ENCODE peak calls at places on chromosomes 12 and 14, in nine cellular contexts. One of them, this sample, is unnamed. For H3K9me3, the result is how much of the 10 kb centered on the place peaks cover.

GRCh38 chr14:25049127-25049558 is 804 bp downstream of the STXBP6 start:
- DNase-seq in fibroblast of lung: peak
- DNase-seq in DND-41: no peak
- DNase-seq in PC-9: no peak
- DNase-seq in heart right ventricle: peak
- DNase-seq in left ventricle myocardium inferior: no peak
- DNase-seq in IMR-90: no peak
- DNase-seq in cardiac muscle cell: no peak
- DNase-seq in SK-N-SH: peak
- DNase-seq in this sample: no peak

GRCh38 chr12:49057888-49058287 is 2.7 kb downstream of the KMT2D start:
- DNase-seq in heart right ventricle: no peak
- DNase-seq in PC-9: no peak
- DNase-seq in DND-41: no peak
- DNase-seq in SK-N-SH: peak
- DNase-seq in IMR-90: no peak
- DNase-seq in fibroblast of lung: no peak
- DNase-seq in cardiac muscle cell: no peak
- DNase-seq in left ventricle myocardium inferior: no peak
- DNase-seq in this sample: no peak

GRCh38 chr12:130965214-130965613 is 11.5 kb downstream of the ADGRD1 start:
- DNase-seq in heart right ventricle: no peak
- DNase-seq in left ventricle myocardium inferior: no peak
- DNase-seq in DND-41: no peak
- DNase-seq in PC-9: no peak
- DNase-seq in cardiac muscle cell: no peak
- DNase-seq in fibroblast of lung: no peak
- DNase-seq in SK-N-SH: no peak
- DNase-seq in IMR-90: no peak
- DNase-seq in this sample: no peak

GRCh38 chr12:95674088-95674595 is 116.4 kb downstream of the NTN4 start:
- DNase-seq in SK-N-SH: no peak
- DNase-seq in DND-41: no peak
- DNase-seq in PC-9: no peak
- DNase-seq in left ventricle myocardium inferior: no peak
- DNase-seq in IMR-90: no peak
- DNase-seq in fibroblast of lung: no peak
- DNase-seq in cardiac muscle cell: no peak
- DNase-seq in heart right ventricle: no peak
- DNase-seq in this sample: no peak

GRCh38 chr12:51076235-51076930 is 7.0 kb downstream of the CSRNP2 start:
- DNase-seq in PC-9: no peak
- DNase-seq in cardiac muscle cell: no peak
- DNase-seq in DND-41: peak
- DNase-seq in left ventricle myocardium inferior: no peak
- DNase-seq in SK-N-SH: no peak
- DNase-seq in IMR-90: no peak
- DNase-seq in fibroblast of lung: no peak
- DNase-seq in heart right ventricle: no peak
- DNase-seq in this sample: no peak

GRCh38 chr14:68222726-68223125 is 403.1 kb downstream of the RAD51B start:
- DNase-seq in fibroblast of lung: no peak
- DNase-seq in left ventricle myocardium inferior: no peak
- DNase-seq in PC-9: no peak
- DNase-seq in cardiac muscle cell: no peak
- DNase-seq in DND-41: no peak
- DNase-seq in SK-N-SH: no peak
- DNase-seq in heart right ventricle: no peak
- DNase-seq in IMR-90: no peak
- DNase-seq in this sample: no peak

GRCh38 chr12:101707131-101707782 is 9.8 kb downstream of the CHPT1 start:
- DNase-seq in IMR-90: peak
- DNase-seq in PC-9: no peak
- DNase-seq in SK-N-SH: no peak
- DNase-seq in heart right ventricle: no peak
- DNase-seq in DND-41: no peak
- DNase-seq in fibroblast of lung: no peak
- DNase-seq in cardiac muscle cell: no peak
- DNase-seq in left ventricle myocardium inferior: no peak
- DNase-seq in this sample: no peak

GRCh38 chr14:53355581-53356112 is 202.5 kb upstream of the DDHD1 start:
- DNase-seq in left ventricle myocardium inferior: no peak
- DNase-seq in SK-N-SH: no peak
- DNase-seq in DND-41: peak
- DNase-seq in IMR-90: peak
- DNase-seq in PC-9: peak
- DNase-seq in heart right ventricle: no peak
- DNase-seq in fibroblast of lung: peak
- DNase-seq in cardiac muscle cell: peak
- DNase-seq in this sample: no peak

GRCh38 chr12:109767991-109768900 is 54.6 kb downstream of the FAM222A start:
- DNase-seq in SK-N-SH: peak
- DNase-seq in cardiac muscle cell: no peak
- DNase-seq in IMR-90: no peak
- DNase-seq in PC-9: no peak
- DNase-seq in DND-41: no peak
- DNase-seq in left ventricle myocardium inferior: no peak
- DNase-seq in fibroblast of lung: no peak
- DNase-seq in heart right ventricle: no peak
- DNase-seq in this sample: no peak

GRCh38 chr14:75568791-75569190 is 9.6 kb upstream of the FLVCR2 start:
- DNase-seq in left ventricle myocardium inferior: no peak
- DNase-seq in DND-41: no peak
- DNase-seq in fibroblast of lung: no peak
- DNase-seq in IMR-90: no peak
- DNase-seq in SK-N-SH: no peak
- DNase-seq in heart right ventricle: no peak
- DNase-seq in PC-9: peak
- DNase-seq in cardiac muscle cell: no peak
- DNase-seq in this sample: no peak

GRCh38 chr12:96448287-96448686 is 41.1 kb upstream of the CFAP54 start:
- DNase-seq in PC-9: peak
- DNase-seq in SK-N-SH: no peak
- DNase-seq in cardiac muscle cell: no peak
- DNase-seq in IMR-90: peak
- DNase-seq in left ventricle myocardium inferior: no peak
- DNase-seq in heart right ventricle: no peak
- DNase-seq in fibroblast of lung: peak
- DNase-seq in DND-41: no peak
- DNase-seq in this sample: peak

DNA sequence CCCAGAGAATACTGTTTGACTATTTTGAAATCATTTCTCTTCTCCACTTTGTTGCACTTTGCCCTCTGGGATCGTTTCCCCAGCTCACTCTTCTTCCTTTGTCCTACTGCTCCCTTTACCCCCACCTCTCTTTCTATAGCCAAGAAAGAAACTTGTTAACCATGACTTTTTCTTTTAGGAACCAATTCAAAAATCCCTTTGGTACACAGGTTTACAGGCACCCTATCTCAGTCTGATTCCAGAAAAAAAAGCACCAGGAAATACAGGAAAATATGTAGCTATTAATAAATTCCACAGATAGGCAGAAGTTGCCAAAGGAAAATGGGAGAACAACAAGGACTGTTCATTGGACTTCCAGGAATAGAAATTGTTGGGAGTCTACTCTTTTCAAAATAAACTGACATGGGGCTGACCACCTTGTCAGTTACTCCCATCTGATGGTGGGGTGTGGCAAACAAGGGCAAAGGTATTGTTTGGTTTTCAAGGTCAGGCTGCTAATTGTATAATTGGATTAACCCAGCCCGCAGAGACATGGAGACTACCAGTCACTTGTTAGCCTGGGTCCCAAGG is 82.4 kb downstream of the CRADD start:
- DNase-seq in DND-41: no peak
- DNase-seq in heart right ventricle: no peak
- DNase-seq in SK-N-SH: no peak
- DNase-seq in IMR-90: no peak
- DNase-seq in cardiac muscle cell: no peak
- DNase-seq in PC-9: no peak
- DNase-seq in left ventricle myocardium inferior: no peak
- DNase-seq in fibroblast of lung: no peak
- DNase-seq in this sample: no peak
- H3K27ac ChIP-seq in DND-41: peak
- H3K27ac ChIP-seq in heart right ventricle: no peak
- H3K27ac ChIP-seq in SK-N-SH: no peak
- H3K27ac ChIP-seq in IMR-90: no peak
- H3K27ac ChIP-seq in cardiac muscle cell: no peak
- H3K27ac ChIP-seq in PC-9: no peak
- H3K27ac ChIP-seq in left ventricle myocardium inferior: peak
- H3K27ac ChIP-seq in fibroblast of lung: no peak
- H3K27ac ChIP-seq in this sample: no peak

GRCh38 chr12:28582687-28583376 is 392.6 kb downstream of the CCDC91 start:
- DNase-seq in DND-41: no peak
- DNase-seq in IMR-90: no peak
- DNase-seq in PC-9: no peak
- DNase-seq in cardiac muscle cell: no peak
- DNase-seq in fibroblast of lung: no peak
- DNase-seq in left ventricle myocardium inferior: no peak
- DNase-seq in SK-N-SH: no peak
- DNase-seq in heart right ventricle: no peak
- DNase-seq in this sample: no peak

GRCh38 chr12:28585146-28585545 is 394.9 kb downstream of the CCDC91 start:
- DNase-seq in SK-N-SH: no peak
- DNase-seq in heart right ventricle: no peak
- DNase-seq in IMR-90: no peak
- DNase-seq in DND-41: no peak
- DNase-seq in PC-9: no peak
- DNase-seq in fibroblast of lung: no peak
- DNase-seq in left ventricle myocardium inferior: no peak
- DNase-seq in cardiac muscle cell: no peak
- DNase-seq in this sample: no peak

GRCh38 chr12:28578833-28579252 is 388.6 kb downstream of the CCDC91 start:
- DNase-seq in SK-N-SH: no peak
- DNase-seq in cardiac muscle cell: no peak
- DNase-seq in DND-41: no peak
- DNase-seq in left ventricle myocardium inferior: no peak
- DNase-seq in PC-9: no peak
- DNase-seq in heart right ventricle: no peak
- DNase-seq in IMR-90: peak
- DNase-seq in fibroblast of lung: no peak
- DNase-seq in this sample: no peak

GRCh38 chr12:28586481-28586880 is 396.2 kb downstream of the CCDC91 start:
- DNase-seq in SK-N-SH: no peak
- DNase-seq in heart right ventricle: no peak
- DNase-seq in cardiac muscle cell: no peak
- DNase-seq in DND-41: no peak
- DNase-seq in fibroblast of lung: no peak
- DNase-seq in IMR-90: no peak
- DNase-seq in PC-9: no peak
- DNase-seq in left ventricle myocardium inferior: no peak
- DNase-seq in this sample: no peak

DNA sequence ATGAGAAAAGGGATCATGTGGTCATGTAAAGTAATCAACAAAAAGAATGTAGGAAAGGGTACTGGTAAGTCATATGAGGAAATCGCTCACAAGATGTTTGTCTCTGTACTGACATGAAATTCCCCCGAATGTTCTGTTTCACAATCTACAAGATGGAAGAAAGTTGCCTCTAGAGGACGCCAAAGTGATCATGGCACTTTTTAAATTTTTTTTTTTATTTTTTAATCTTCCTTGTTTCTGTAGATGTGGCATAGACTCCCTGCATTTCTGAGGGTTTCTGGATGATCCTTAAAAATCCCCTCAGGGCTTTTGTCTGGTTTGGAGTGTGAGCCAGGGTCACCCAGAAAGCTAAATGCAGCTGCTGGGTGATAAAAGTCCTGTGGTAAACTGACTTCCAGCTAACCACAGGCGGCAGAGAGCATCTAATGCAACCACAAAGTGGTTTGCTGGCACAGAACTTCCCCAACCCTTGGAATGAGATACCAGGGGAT is 393.6 kb downstream of the CCDC91 start:
- DNase-seq in fibroblast of lung: peak
- DNase-seq in IMR-90: peak
- DNase-seq in SK-N-SH: no peak
- DNase-seq in heart right ventricle: no peak
- DNase-seq in cardiac muscle cell: no peak
- DNase-seq in PC-9: no peak
- DNase-seq in left ventricle myocardium inferior: no peak
- DNase-seq in DND-41: peak
- DNase-seq in this sample: no peak
- TF ChIP-seq CTCF in fibroblast of lung: peak
- TF ChIP-seq CTCF in IMR-90: peak
- TF ChIP-seq CTCF in SK-N-SH: peak
- TF ChIP-seq CTCF in heart right ventricle: no peak
- TF ChIP-seq CTCF in cardiac muscle cell: peak
- TF ChIP-seq CTCF in PC-9: peak
- TF ChIP-seq CTCF in left ventricle myocardium inferior: no peak
- TF ChIP-seq CTCF in DND-41: peak
- TF ChIP-seq CTCF in this sample: no peak

GRCh38 chr12:31961137-31961536 is 1.9 kb downstream of the RESF1 start:
- DNase-seq in left ventricle myocardium inferior: no peak
- DNase-seq in IMR-90: no peak
- DNase-seq in SK-N-SH: no peak
- DNase-seq in PC-9: no peak
- DNase-seq in fibroblast of lung: no peak
- DNase-seq in DND-41: peak
- DNase-seq in heart right ventricle: no peak
- DNase-seq in cardiac muscle cell: no peak
- DNase-seq in this sample: no peak
- H3K9me3 ChIP-seq in left ventricle myocardium inferior: under half
- H3K9me3 ChIP-seq in IMR-90: under half
- H3K9me3 ChIP-seq in SK-N-SH: under half
- H3K9me3 ChIP-seq in PC-9: under half
- H3K9me3 ChIP-seq in fibroblast of lung: under half
- H3K9me3 ChIP-seq in DND-41: under half
- H3K9me3 ChIP-seq in heart right ventricle: under half
- H3K9me3 ChIP-seq in cardiac muscle cell: under half
- H3K9me3 ChIP-seq in this sample: under half

DNA sequence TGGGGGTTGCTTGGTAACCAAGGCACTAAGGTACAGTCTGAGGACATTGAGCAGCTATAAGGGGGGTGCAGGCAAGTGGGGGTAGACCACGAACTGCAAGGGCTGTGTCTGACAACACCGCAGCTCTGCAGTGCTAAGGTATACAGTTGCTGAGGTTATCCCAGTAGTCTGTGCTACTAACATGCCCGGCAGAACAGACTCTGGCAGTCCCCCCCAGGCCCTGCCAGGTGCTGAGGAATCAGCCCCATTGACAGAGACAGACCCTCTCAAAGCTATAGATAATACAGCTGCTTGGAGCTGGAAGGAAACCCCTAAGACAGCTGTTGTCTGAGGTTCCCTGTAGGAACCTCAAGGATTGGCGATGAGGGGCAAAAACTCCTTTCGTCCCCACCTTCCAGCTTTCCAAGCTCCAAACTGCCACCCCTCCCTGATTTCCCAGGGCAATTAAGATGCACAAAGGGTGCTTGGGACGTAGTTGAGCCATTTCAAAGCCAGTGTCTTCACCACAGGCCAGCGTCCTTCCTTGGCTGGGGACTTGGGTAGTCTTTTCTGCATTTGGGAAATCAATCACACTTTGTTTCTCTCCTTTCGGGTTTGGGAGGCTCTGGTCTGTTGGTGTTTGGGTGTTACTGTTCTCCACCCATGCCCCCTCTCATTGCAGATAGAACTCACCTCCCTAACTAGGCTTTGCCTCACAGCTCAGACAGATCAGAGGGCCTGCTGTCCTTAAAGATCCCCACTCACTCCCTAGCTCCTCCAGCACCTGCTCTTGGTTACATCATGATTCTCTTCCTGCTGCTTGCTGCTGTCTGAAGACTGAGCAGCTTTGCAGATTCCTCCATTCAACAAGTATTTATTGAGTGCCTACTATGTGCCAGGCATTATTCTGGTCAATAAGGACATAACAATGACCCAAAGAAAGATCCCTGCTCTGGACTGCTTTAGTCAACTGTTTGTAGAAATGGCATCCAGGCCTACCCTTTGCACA is 2.0 kb upstream of the MYH7 start:
- DNase-seq in fibroblast of lung: no peak
- DNase-seq in SK-N-SH: no peak
- DNase-seq in heart right ventricle: no peak
- DNase-seq in IMR-90: no peak
- DNase-seq in DND-41: no peak
- DNase-seq in cardiac muscle cell: no peak
- DNase-seq in left ventricle myocardium inferior: no peak
- DNase-seq in PC-9: no peak
- DNase-seq in this sample: no peak
- H3K27ac ChIP-seq in fibroblast of lung: no peak
- H3K27ac ChIP-seq in SK-N-SH: no peak
- H3K27ac ChIP-seq in heart right ventricle: peak
- H3K27ac ChIP-seq in IMR-90: no peak
- H3K27ac ChIP-seq in DND-41: no peak
- H3K27ac ChIP-seq in cardiac muscle cell: peak
- H3K27ac ChIP-seq in left ventricle myocardium inferior: no peak
- H3K27ac ChIP-seq in PC-9: no peak
- H3K27ac ChIP-seq in this sample: no peak